ENCODE peak calls at places on chromosomes 1 and 21, in five cellular contexts. H, A, G, Y and W are unnamed samples.

GRCh38 chr1:53111073-53111556 is 31.3 kb downstream of the SLC1A7 start:
- DNase-seq in H (no peak), A (no peak), G (no peak), Y (peak), W (no peak)

GRCh38 chr1:25738507-25738906 is 61.5 kb upstream of the SELENON start:
- DNase-seq in H (no peak), A (no peak), G (no peak), Y (no peak), W (no peak)

GRCh38 chr1:37465596-37466517 is 8.5 kb upstream of the ZC3H12A start:
- DNase-seq in H (no peak), A (no peak), G (peak), Y (peak), W (no peak)

GRCh38 chr1:7186382-7187120 is 401.3 kb downstream of the CAMTA1 start:
- DNase-seq in H (no peak), A (no peak), G (no peak), Y (no peak), W (no peak)

GRCh38 chr1:9066945-9067807 is 2.3 kb downstream of the SLC2A5 start:
- DNase-seq in H (peak), A (no peak), G (no peak), Y (peak), W (peak)

GRCh38 chr1:42993631-42994121 is 35.0 kb upstream of the SLC2A1 start:
- DNase-seq in H (no peak), A (peak), G (no peak), Y (no peak), W (no peak)

GRCh38 chr1:38451541-38451993 is 405.0 kb upstream of the POU3F1 start:
- DNase-seq in H (no peak), A (no peak), G (peak), Y (peak), W (no peak)

GRCh38 chr1:181011301-181012202 is 11.1 kb downstream of the STX6 start:
- DNase-seq in H (no peak), A (no peak), G (no peak), Y (no peak), W (no peak)

GRCh38 chr1:199685369-199685768 is 342.1 kb upstream of the NR5A2 start:
- DNase-seq in H (peak), A (no peak), G (peak), Y (peak), W (peak)

GRCh38 chr21:43608225-43608624 is 51.1 kb downstream of the HSF2BP start:
- DNase-seq in H (no peak), A (no peak), G (peak), Y (peak), W (peak)

GRCh38 chr1:46370214-46370633 is 23.9 kb upstream of the FAAH start:
- DNase-seq in H (no peak), A (peak), G (no peak), Y (peak), W (no peak)

GRCh38 chr1:90919900-90920299 is 101.9 kb downstream of the ZNF644 start:
- DNase-seq in H (no peak), A (no peak), G (no peak), Y (peak), W (no peak)

GRCh38 chr1:109198043-109198695 is 15.5 kb upstream of the SARS1 start:
- DNase-seq in H (no peak), A (no peak), G (peak), Y (peak), W (peak)

GRCh38 chr1:201554167-201554600 is 15.3 kb downstream of the NAV1 start:
- DNase-seq in H (no peak), A (no peak), G (no peak), Y (no peak), W (no peak)

GRCh38 chr1:200180821-200181220 is 153.3 kb downstream of the NR5A2 start:
- DNase-seq in H (peak), A (no peak), G (no peak), Y (peak), W (no peak)

GRCh38 chr21:15752763-15753407 is 23.1 kb downstream of the USP25 start:
- DNase-seq in H (no peak), A (no peak), G (no peak), Y (no peak), W (no peak)

GRCh38 chr1:90721210-90722194 is 4.4 kb upstream of the BARHL2 start:
- DNase-seq in H (peak), A (no peak), G (no peak), Y (peak), W (no peak)

GRCh38 chr1:152543808-152544207 is 22.8 kb downstream of the LCE3E start:
- DNase-seq in H (no peak), A (no peak), G (no peak), Y (no peak), W (no peak)

GRCh38 chr1:43015269-43015668 is 56.6 kb upstream of the SLC2A1 start:
- DNase-seq in H (no peak), A (no peak), G (no peak), Y (no peak), W (no peak)

GRCh38 chr1:113946668-113947387 is 17.7 kb downstream of the HIPK1 start:
- DNase-seq in H (no peak), A (no peak), G (no peak), Y (no peak), W (no peak)

GRCh38 chr1:32741417-32742131 is 39.0 kb upstream of the SYNC start:
- DNase-seq in H (no peak), A (no peak), G (no peak), Y (no peak), W (no peak)

GRCh38 chr1:89068291-89068690 is 3.3 kb upstream of the GBP1 start:
- DNase-seq in H (no peak), A (no peak), G (no peak), Y (peak), W (no peak)

GRCh38 chr1:176241385-176242015 is 34.4 kb upstream of the COP1 start:
- DNase-seq in H (peak), A (no peak), G (peak), Y (peak), W (peak)

GRCh38 chr1:164141717-164142268 is 417.2 kb upstream of the PBX1 start:
- DNase-seq in H (no peak), A (no peak), G (no peak), Y (no peak), W (no peak)

GRCh38 chr1:225911207-225912130 is 12.6 kb downstream of the PYCR2 start:
- DNase-seq in H (no peak), A (peak), G (no peak), Y (peak), W (no peak)

GRCh38 chr1:61226791-61227567 is 144.6 kb downstream of the NFIA start:
- DNase-seq in H (no peak), A (no peak), G (no peak), Y (no peak), W (no peak)

GRCh38 chr1:169102567-169102966 is 3.9 kb upstream of the ATP1B1 start:
- DNase-seq in H (no peak), A (no peak), G (peak), Y (peak), W (no peak)

GRCh38 chr1:233725423-233725822 is 111.5 kb downstream of the KCNK1 start:
- DNase-seq in H (no peak), A (no peak), G (no peak), Y (no peak), W (no peak)

GRCh38 chr1:20463502-20463901 is 22.5 kb downstream of the CAMK2N1 start:
- DNase-seq in H (no peak), A (no peak), G (no peak), Y (no peak), W (no peak)
- H3K4me3 ChIP-seq in H (no peak), A (no peak), G (no peak), Y (no peak), W (no peak)

DNA sequence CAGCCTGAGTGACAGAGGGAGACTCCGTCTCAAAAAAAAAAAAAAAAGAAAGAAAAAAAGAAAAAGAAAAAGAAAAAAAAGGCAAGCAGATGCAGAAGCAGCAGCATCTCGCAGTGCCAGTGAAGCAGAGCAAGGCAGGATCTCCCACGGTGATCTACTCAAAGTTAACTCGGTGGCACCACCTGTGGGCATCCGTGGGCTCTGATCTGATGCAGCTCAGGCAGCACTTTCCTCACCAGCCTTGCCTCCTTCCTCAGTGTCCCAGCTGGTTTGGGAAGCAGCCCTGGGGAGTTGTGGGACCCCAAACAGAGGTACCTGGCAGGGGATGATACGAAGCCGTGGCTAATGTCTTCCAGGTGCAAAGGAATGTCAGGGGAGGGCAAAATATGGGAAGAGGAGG is 104.3 kb upstream of the KRTAP19-8 start:
- DNase-seq in H (no peak), A (no peak), G (no peak), Y (no peak), W (no peak)
- TF ChIP-seq CTCF in H (peak), A (no peak), G (peak), Y (no peak), W (peak)

GRCh38 chr21:33894736-33895288 is 20.8 kb downstream of the ATP5PO start:
- DNase-seq in H (no peak), A (peak), G (peak), Y (peak), W (peak)
- H3K4me3 ChIP-seq in H (peak), A (no peak), G (peak), Y (peak), W (peak)

DNA sequence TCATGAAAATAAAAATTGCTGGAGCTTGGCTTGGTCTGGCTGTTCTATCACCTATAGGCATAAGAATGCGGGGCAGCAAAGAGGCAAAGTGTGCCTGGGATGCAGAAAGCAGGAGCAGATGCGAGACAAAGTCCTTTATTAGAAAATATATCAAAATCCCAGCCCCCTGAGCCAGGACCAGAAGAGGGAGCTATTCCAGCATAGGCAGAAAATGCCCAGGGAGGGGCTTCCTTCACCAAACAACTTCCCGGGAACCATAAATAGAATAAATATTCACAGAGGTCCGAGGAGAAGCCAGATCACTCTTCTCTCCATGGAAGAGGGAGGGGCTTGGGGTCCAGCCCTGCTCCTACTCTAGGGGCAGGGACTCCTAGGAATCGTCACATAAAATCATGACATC is 5.0 kb downstream of the PPOX start:
- DNase-seq in H (no peak), A (no peak), G (no peak), Y (peak), W (no peak)
- TF ChIP-seq CTCF in H (no peak), A (no peak), G (peak), Y (peak), W (no peak)

GRCh38 chr1:11187936-11188335 is 1.2 kb upstream of the ANGPTL7 start:
- DNase-seq in H (no peak), A (no peak), G (peak), Y (no peak), W (no peak)

GRCh38 chr1:11188381-11188780 is 774 bp upstream of the ANGPTL7 start:
- DNase-seq in H (no peak), A (no peak), G (no peak), Y (no peak), W (no peak)

GRCh38 chr1:11187000-11187399 is 2.2 kb upstream of the ANGPTL7 start:
- DNase-seq in H (no peak), A (no peak), G (no peak), Y (no peak), W (no peak)

GRCh38 chr1:11187458-11187857 is 1.7 kb upstream of the ANGPTL7 start:
- DNase-seq in H (no peak), A (no peak), G (no peak), Y (no peak), W (no peak)

GRCh38 chr1:11188858-11189451 is at the start of gene ANGPTL7:
- DNase-seq in H (no peak), A (no peak), G (no peak), Y (no peak), W (no peak)
- H3K4me3 ChIP-seq in H (no peak), A (no peak), G (no peak), Y (no peak), W (no peak)

GRCh38 chr1:5982276-5982675 is 9.9 kb downstream of the NPHP4 start:
- DNase-seq in H (no peak), A (no peak), G (no peak), Y (no peak), W (no peak)

GRCh38 chr1:5981009-5981380 is 11.2 kb downstream of the NPHP4 start:
- DNase-seq in H (no peak), A (no peak), G (no peak), Y (no peak), W (no peak)

GRCh38 chr1:5978452-5978851 is 13.8 kb downstream of the NPHP4 start:
- DNase-seq in H (no peak), A (no peak), G (no peak), Y (no peak), W (no peak)

GRCh38 chr1:5979536-5980313 is 12.5 kb downstream of the NPHP4 start:
- DNase-seq in H (no peak), A (no peak), G (no peak), Y (no peak), W (no peak)

GRCh38 chr1:5980314-5981008 is 11.8 kb downstream of the NPHP4 start:
- DNase-seq in H (no peak), A (no peak), G (peak), Y (peak), W (peak)
- TF ChIP-seq CTCF in H (no peak), A (no peak), G (peak), Y (peak), W (peak)

DNA sequence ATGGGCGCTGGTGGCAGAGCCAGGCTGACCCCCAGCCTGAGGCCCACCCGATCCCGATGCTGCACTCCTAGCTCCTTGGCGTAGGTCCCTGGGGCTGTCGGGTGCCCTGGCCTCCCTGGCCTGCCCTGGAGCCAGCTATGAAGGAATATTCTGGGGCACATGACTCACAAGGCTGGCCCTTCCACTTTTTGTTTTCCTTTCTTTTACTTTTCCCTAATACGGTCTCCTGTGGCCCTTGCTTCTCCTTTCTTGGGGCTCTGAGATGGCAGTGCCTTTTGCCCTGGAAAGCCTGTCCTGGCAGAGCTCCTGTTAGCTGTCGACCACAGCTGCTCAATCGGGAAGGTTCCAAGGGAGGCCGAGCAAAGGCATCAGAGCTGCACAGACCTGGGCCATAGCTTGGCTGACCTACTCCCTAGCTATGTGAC is 22.1 kb downstream of the ARHGEF10L start:
- DNase-seq in H (no peak), A (no peak), G (no peak), Y (peak), W (no peak)
- H3K4me3 ChIP-seq in H (no peak), A (no peak), G (no peak), Y (no peak), W (no peak)

DNA sequence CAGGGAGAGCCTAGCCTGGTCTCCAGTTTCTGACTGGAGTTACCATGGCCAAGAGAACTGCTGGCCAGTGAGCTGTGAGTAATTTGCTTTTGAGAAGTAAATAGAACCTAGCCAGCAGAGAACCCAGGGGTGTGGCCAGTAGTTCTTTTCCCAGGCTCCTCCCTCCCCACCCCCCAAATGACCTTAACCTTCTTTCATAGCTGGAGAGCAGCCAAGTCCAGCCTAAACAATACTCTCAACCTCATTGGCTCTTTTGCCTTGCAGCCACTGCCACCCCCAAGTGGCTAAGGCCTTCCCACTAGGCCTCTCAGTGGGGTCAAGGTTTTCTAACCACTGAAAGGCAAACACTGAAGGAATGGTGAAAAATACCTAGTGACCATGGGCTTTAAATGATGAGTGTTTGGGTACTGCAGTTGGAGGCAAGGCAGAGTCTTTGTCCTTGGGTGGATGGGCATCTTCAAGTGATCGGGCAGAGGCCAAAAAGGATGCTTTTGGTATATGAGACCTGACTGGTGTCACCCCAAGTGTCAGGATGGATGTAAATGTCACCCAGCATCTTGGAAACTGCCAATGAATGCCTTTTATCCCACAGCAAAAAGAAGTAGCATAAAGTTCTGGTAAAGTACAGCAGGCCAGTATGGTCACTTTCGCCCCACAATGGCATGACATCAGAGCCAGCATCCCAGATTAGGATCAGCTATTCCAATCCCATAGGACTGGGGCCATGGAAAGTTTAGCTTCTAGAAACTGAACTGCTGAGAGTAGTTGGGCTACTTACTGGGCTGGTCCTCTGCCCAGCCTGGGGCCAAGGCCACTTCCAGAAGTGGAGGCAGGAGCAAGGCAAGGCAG is 3.5 kb upstream of the PIGV start:
- DNase-seq in H (no peak), A (no peak), G (peak), Y (peak), W (no peak)
- TF ChIP-seq CTCF in H (no peak), A (no peak), G (no peak), Y (no peak), W (no peak)

GRCh38 chr1:22636927-22637326 is 499 bp downstream of the C1QA start:
- DNase-seq in H (no peak), A (no peak), G (no peak), Y (no peak), W (no peak)
- H3K4me3 ChIP-seq in H (no peak), A (no peak), G (no peak), Y (no peak), W (no peak)

GRCh38 chr1:207444514-207445208 is 9.5 kb upstream of the CR2 start:
- DNase-seq in H (no peak), A (no peak), G (no peak), Y (no peak), W (no peak)

DNA sequence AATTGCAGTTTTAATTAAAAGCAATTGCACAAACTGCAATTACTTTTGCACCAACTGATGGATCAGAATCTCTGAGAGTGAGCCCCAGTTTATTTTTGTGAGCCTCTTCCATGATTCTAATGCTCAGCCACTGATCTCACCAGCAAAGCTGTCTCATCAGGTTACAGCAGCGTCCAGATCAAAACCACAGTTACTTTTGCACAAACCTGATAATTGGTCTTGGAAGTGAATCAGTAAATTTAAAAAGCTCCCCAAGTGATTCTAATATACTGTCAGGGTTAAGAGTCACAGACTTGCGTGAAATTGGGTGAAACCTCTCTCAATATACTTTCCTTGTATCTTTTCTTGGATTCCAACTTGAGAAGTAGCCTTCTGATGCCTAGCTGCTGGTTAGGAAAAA is 13.5 kb upstream of the CR2 start:
- DNase-seq in H (no peak), A (no peak), G (no peak), Y (no peak), W (no peak)
- TF ChIP-seq CTCF in H (no peak), A (no peak), G (no peak), Y (no peak), W (no peak)